ENCODE peak calls at places on chromosomes 13 and 19, in five cellular contexts. One of them, this sample, is unnamed.

GRCh38 chr13:29749401-29750177 is 100.8 kb downstream of the UBL3 start:
- DNase-seq in Peyer's patch: no peak
- DNase-seq in A549: no peak
- DNase-seq in AG09309: no peak
- DNase-seq in spleen: no peak
- DNase-seq in this sample: no peak

GRCh38 chr13:42762251-42762650 is 19.1 kb upstream of the FAM216B start:
- DNase-seq in AG09309: no peak
- DNase-seq in Peyer's patch: no peak
- DNase-seq in spleen: no peak
- DNase-seq in A549: no peak
- DNase-seq in this sample: no peak

GRCh38 chr13:21328201-21328600 is 130.9 kb downstream of the ZDHHC20 start:
- DNase-seq in spleen: no peak
- DNase-seq in Peyer's patch: no peak
- DNase-seq in AG09309: no peak
- DNase-seq in A549: no peak
- DNase-seq in this sample: no peak

GRCh38 chr13:23339225-23339624 is 94.3 kb downstream of the SACS start:
- DNase-seq in AG09309: no peak
- DNase-seq in spleen: no peak
- DNase-seq in A549: no peak
- DNase-seq in Peyer's patch: no peak
- DNase-seq in this sample: no peak

GRCh38 chr13:40508112-40508511 is 158.3 kb downstream of the FOXO1 start:
- DNase-seq in spleen: no peak
- DNase-seq in A549: no peak
- DNase-seq in AG09309: peak
- DNase-seq in Peyer's patch: no peak
- DNase-seq in this sample: no peak

GRCh38 chr19:43651758-43652545 is 12.3 kb upstream of the CADM4 start:
- DNase-seq in A549: peak
- DNase-seq in AG09309: no peak
- DNase-seq in Peyer's patch: peak
- DNase-seq in spleen: no peak
- DNase-seq in this sample: no peak

GRCh38 chr19:54364775-54365257 is at the start of gene LAIR1:
- DNase-seq in spleen: peak
- DNase-seq in A549: no peak
- DNase-seq in Peyer's patch: peak
- DNase-seq in AG09309: no peak
- DNase-seq in this sample: no peak

GRCh38 chr13:52665325-52665724 is 12.7 kb downstream of the SUGT1 start:
- DNase-seq in Peyer's patch: no peak
- DNase-seq in AG09309: no peak
- DNase-seq in spleen: no peak
- DNase-seq in A549: peak
- DNase-seq in this sample: no peak

GRCh38 chr19:6021878-6022569 is 44.1 kb upstream of the RANBP3 start:
- DNase-seq in A549: peak
- DNase-seq in spleen: peak
- DNase-seq in Peyer's patch: peak
- DNase-seq in AG09309: no peak
- DNase-seq in this sample: peak

GRCh38 chr19:29365836-29366417 is 153.0 kb upstream of the UQCRFS1 start:
- DNase-seq in Peyer's patch: no peak
- DNase-seq in AG09309: no peak
- DNase-seq in A549: no peak
- DNase-seq in spleen: no peak
- DNase-seq in this sample: no peak

GRCh38 chr13:70014337-70014736 is 93.3 kb upstream of the ATXN8OS start:
- DNase-seq in Peyer's patch: no peak
- DNase-seq in AG09309: no peak
- DNase-seq in A549: no peak
- DNase-seq in spleen: no peak
- DNase-seq in this sample: no peak

GRCh38 chr13:103883152-103883551 is 816.9 kb upstream of the SLC10A2 start:
- DNase-seq in A549: peak
- DNase-seq in spleen: peak
- DNase-seq in Peyer's patch: peak
- DNase-seq in AG09309: peak
- DNase-seq in this sample: peak

GRCh38 chr19:53549354-53549753 is 11.4 kb downstream of the ZNF331 start:
- DNase-seq in AG09309: peak
- DNase-seq in Peyer's patch: no peak
- DNase-seq in spleen: no peak
- DNase-seq in A549: no peak
- DNase-seq in this sample: no peak

GRCh38 chr19:39297931-39298634 is 1.9 kb downstream of the IFNL1 start:
- DNase-seq in spleen: peak
- DNase-seq in AG09309: no peak
- DNase-seq in A549: no peak
- DNase-seq in Peyer's patch: peak
- DNase-seq in this sample: no peak

GRCh38 chr19:44587863-44588752 is 25.3 kb upstream of the IGSF23 start:
- DNase-seq in spleen: no peak
- DNase-seq in AG09309: peak
- DNase-seq in Peyer's patch: no peak
- DNase-seq in A549: peak
- DNase-seq in this sample: peak

GRCh38 chr19:13505761-13506549 is at the start of gene CACNA1A:
- DNase-seq in Peyer's patch: no peak
- DNase-seq in A549: no peak
- DNase-seq in AG09309: no peak
- DNase-seq in spleen: no peak
- DNase-seq in this sample: no peak

GRCh38 chr13:23440821-23441608 is 7.5 kb upstream of the SACS start:
- DNase-seq in A549: peak
- DNase-seq in spleen: no peak
- DNase-seq in Peyer's patch: no peak
- DNase-seq in AG09309: no peak
- DNase-seq in this sample: no peak

GRCh38 chr13:68927387-68928026 is 1180.1 kb upstream of the ATXN8OS start:
- DNase-seq in Peyer's patch: no peak
- DNase-seq in AG09309: no peak
- DNase-seq in A549: no peak
- DNase-seq in spleen: no peak
- DNase-seq in this sample: peak

GRCh38 chr13:97205465-97205864 is 16.7 kb upstream of the MBNL2 start:
- DNase-seq in Peyer's patch: no peak
- DNase-seq in spleen: no peak
- DNase-seq in AG09309: no peak
- DNase-seq in A549: no peak
- DNase-seq in this sample: no peak

GRCh38 chr13:91946498-91947070 is 548.2 kb downstream of the GPC5 start:
- DNase-seq in AG09309: no peak
- DNase-seq in spleen: no peak
- DNase-seq in Peyer's patch: no peak
- DNase-seq in A549: peak
- DNase-seq in this sample: peak

GRCh38 chr13:34257980-34258379 is 440.0 kb downstream of the RFC3 start:
- DNase-seq in A549: no peak
- DNase-seq in spleen: no peak
- DNase-seq in Peyer's patch: no peak
- DNase-seq in AG09309: no peak
- DNase-seq in this sample: no peak

GRCh38 chr13:23600100-23600499 is 29.9 kb downstream of the TNFRSF19 start:
- DNase-seq in AG09309: no peak
- DNase-seq in A549: no peak
- DNase-seq in spleen: no peak
- DNase-seq in Peyer's patch: no peak
- DNase-seq in this sample: no peak

GRCh38 chr13:39788097-39788496 is 132.6 kb downstream of the COG6 start:
- DNase-seq in Peyer's patch: no peak
- DNase-seq in AG09309: no peak
- DNase-seq in spleen: no peak
- DNase-seq in A549: no peak
- DNase-seq in this sample: no peak

GRCh38 chr19:51546650-51547396 is 15.4 kb upstream of the SIGLEC6 start:
- DNase-seq in Peyer's patch: no peak
- DNase-seq in AG09309: peak
- DNase-seq in spleen: no peak
- DNase-seq in A549: no peak
- DNase-seq in this sample: no peak

DNA sequence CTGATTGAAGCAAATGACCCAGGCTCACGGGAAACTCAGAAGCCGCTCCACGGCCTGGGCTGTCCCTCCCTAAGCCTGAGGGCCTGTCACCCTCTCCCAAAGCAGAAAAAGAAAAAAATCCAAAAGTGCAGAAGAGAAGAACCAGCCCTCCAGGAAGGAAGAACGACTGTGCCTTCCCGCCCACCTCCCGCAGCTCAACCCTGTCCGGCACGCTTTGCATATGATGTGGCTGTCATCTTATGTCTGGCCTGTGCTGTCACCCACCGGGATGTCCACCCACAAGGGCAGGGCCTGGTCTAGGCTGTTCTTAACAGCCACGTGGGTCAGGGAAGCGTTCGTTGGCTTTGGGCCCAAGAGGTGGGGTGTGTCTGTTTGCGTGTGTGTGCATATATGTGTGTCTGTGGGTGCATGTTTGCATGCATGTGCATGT is 13.7 kb downstream of the ZBTB7A start:
- DNase-seq in AG09309: no peak
- DNase-seq in Peyer's patch: peak
- DNase-seq in A549: no peak
- DNase-seq in spleen: no peak
- DNase-seq in this sample: no peak
- H3K4me3 ChIP-seq in AG09309: no peak
- H3K4me3 ChIP-seq in Peyer's patch: no peak
- H3K4me3 ChIP-seq in A549: peak
- H3K4me3 ChIP-seq in spleen: no peak
- H3K4me3 ChIP-seq in this sample: no peak

DNA sequence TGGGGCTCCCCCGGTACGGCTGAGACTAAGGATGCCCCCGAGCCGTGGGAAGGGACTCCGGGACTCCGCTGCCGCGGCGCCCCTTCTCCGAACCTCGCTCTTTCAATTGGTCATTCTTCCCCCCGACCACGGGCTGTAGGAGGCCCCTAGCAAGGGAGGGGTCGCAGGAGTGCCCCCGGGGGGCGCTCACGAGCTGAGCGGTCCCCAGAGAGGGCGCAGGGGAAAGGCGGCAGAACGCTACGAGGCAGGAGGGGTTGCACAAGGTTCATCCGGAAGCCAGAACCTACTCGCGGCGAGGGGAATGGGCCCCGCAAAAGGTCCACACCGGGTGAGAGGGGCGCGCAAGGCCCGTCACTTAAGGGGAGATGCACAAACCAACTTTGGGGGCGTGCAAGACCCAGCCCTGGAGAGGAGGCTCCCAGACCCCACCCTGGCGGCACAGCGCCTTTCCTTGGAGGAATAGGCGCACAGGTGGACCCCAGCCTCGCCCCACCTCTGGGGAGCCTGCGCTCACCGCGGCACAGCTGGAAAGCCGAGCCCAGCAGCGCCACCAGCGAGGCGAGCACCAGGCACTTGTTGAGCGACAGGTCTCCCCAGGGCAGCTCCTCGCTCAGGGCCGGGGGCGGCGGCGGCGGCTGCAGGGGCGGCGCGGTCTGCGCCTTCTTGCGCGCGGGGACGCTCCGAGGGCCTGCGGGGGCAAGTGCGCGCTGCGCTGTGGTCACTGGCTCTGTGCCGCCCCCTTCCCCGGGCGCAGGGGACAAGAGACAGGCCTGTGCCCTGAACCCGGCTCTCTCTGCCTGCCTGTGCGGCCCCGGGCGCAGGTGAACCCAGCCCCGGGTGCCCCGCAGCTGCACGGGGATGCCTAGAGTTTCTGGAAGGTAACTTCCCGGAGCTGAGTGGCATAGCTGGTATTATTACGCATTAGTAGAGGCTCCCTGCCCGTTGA is 2.8 kb downstream of the JSRP1 start:
- DNase-seq in A549: no peak
- DNase-seq in AG09309: no peak
- DNase-seq in Peyer's patch: no peak
- DNase-seq in spleen: peak
- DNase-seq in this sample: no peak
- TF ChIP-seq CTCF in A549: no peak
- TF ChIP-seq CTCF in AG09309: no peak
- TF ChIP-seq CTCF in Peyer's patch: peak
- TF ChIP-seq CTCF in spleen: peak
- TF ChIP-seq CTCF in this sample: peak

GRCh38 chr19:11338569-11339253 is 746 bp downstream of the RAB3D start:
- DNase-seq in AG09309: no peak
- DNase-seq in A549: no peak
- DNase-seq in spleen: no peak
- DNase-seq in Peyer's patch: no peak
- DNase-seq in this sample: no peak

GRCh38 chr19:11339254-11340098 is at the start of gene RAB3D:
- DNase-seq in A549: peak
- DNase-seq in spleen: peak
- DNase-seq in AG09309: peak
- DNase-seq in Peyer's patch: peak
- DNase-seq in this sample: no peak

GRCh38 chr19:11337080-11337479 is 2.4 kb downstream of the RAB3D start:
- DNase-seq in A549: no peak
- DNase-seq in spleen: no peak
- DNase-seq in Peyer's patch: no peak
- DNase-seq in AG09309: no peak
- DNase-seq in this sample: no peak

GRCh38 chr19:11335449-11336146 is 3.9 kb downstream of the RAB3D start:
- DNase-seq in A549: no peak
- DNase-seq in spleen: no peak
- DNase-seq in AG09309: no peak
- DNase-seq in Peyer's patch: no peak
- DNase-seq in this sample: no peak

GRCh38 chr19:11338164-11338563 is 1.3 kb downstream of the RAB3D start:
- DNase-seq in A549: no peak
- DNase-seq in spleen: no peak
- DNase-seq in Peyer's patch: no peak
- DNase-seq in AG09309: no peak
- DNase-seq in this sample: no peak
- H3K4me3 ChIP-seq in A549: no peak
- H3K4me3 ChIP-seq in spleen: no peak
- H3K4me3 ChIP-seq in Peyer's patch: no peak
- H3K4me3 ChIP-seq in AG09309: no peak
- H3K4me3 ChIP-seq in this sample: peak

GRCh38 chr19:19406878-19407639 is 1.6 kb downstream of the GATAD2A start:
- DNase-seq in spleen: peak
- DNase-seq in A549: no peak
- DNase-seq in Peyer's patch: peak
- DNase-seq in AG09309: no peak
- DNase-seq in this sample: no peak
- TF ChIP-seq CTCF in spleen: peak
- TF ChIP-seq CTCF in A549: peak
- TF ChIP-seq CTCF in Peyer's patch: peak
- TF ChIP-seq CTCF in AG09309: peak
- TF ChIP-seq CTCF in this sample: peak

GRCh38 chr19:19661675-19662251 is 1.7 kb downstream of the ATP13A1 start:
- DNase-seq in A549: no peak
- DNase-seq in spleen: peak
- DNase-seq in Peyer's patch: peak
- DNase-seq in AG09309: no peak
- DNase-seq in this sample: no peak
- H3K4me3 ChIP-seq in A549: no peak
- H3K4me3 ChIP-seq in spleen: no peak
- H3K4me3 ChIP-seq in Peyer's patch: peak
- H3K4me3 ChIP-seq in AG09309: no peak
- H3K4me3 ChIP-seq in this sample: no peak

This sample was measured in kidney epithelial cell.